ENCODE peak calls at places on chromosomes 3 and 15, in five cellular contexts. D is A549, L is HCT116, T is GM23338, H is HL-60. B is an unnamed sample.

GRCh38 chr15:66682246-66682645 is 19.8 kb upstream of the SMAD6 start:
- DNase-seq in D (no peak), L (no peak), T (no peak), H (no peak), B (no peak)

GRCh38 chr15:59353994-59354951 is 18.4 kb downstream of the MYO1E start:
- DNase-seq in D (no peak), L (no peak), T (peak; percentile 94), H (no peak), B (no peak)

GRCh38 chr15:28103402-28103801 is 4.3 kb upstream of the OCA2 start:
- DNase-seq in D (no peak), L (no peak), T (no peak), H (no peak), B (no peak)

GRCh38 chr3:51283421-51283820 is 101.7 kb upstream of the MANF start:
- DNase-seq in D (no peak), L (no peak), T (no peak), H (no peak), B (no peak)

GRCh38 chr3:120435621-120436020 is 15.2 kb downstream of the FSTL1 start:
- DNase-seq in D (no peak), L (peak; percentile 50), T (no peak), H (no peak), B (no peak)

GRCh38 chr3:41974223-41974622 is 12.3 kb upstream of the ULK4 start:
- DNase-seq in D (no peak), L (no peak), T (no peak), H (no peak), B (no peak)

GRCh38 chr3:13095408-13095861 is 22.2 kb upstream of the IQSEC1 start:
- DNase-seq in D (no peak), L (no peak), T (no peak), H (no peak), B (no peak)

GRCh38 chr3:45864760-45865567 is 21.4 kb upstream of the CCR9 start:
- DNase-seq in D (no peak), L (no peak), T (no peak), H (no peak), B (no peak)

GRCh38 chr3:132641837-132642538 is 17.6 kb downstream of the ACAD11 start:
- DNase-seq in D (peak; percentile 38), L (peak; percentile 22), T (peak; percentile 73), H (no peak), B (no peak)

GRCh38 chr3:77513541-77513940 is 473.6 kb downstream of the ROBO2 start:
- DNase-seq in D (no peak), L (no peak), T (no peak), H (no peak), B (no peak)
- TF ChIP-seq REST in D (no peak), L (no peak), T (no peak), H (no peak), B (no peak)

GRCh38 chr3:25849641-25850040 is 59.8 kb downstream of the OXSM start:
- DNase-seq in D (no peak), L (no peak), T (peak; percentile 35), H (no peak), B (no peak)

GRCh38 chr3:25846282-25846681 is 56.4 kb downstream of the OXSM start:
- DNase-seq in D (no peak), L (no peak), T (no peak), H (no peak), B (no peak)

GRCh38 chr3:25854635-25855034 is 64.7 kb downstream of the OXSM start:
- DNase-seq in D (peak; percentile 16), L (no peak), T (no peak), H (no peak), B (no peak)

GRCh38 chr3:25854214-25854613 is 64.3 kb downstream of the OXSM start:
- DNase-seq in D (no peak), L (no peak), T (no peak), H (no peak), B (no peak)

GRCh38 chr3:25849101-25849500 is 59.2 kb downstream of the OXSM start:
- DNase-seq in D (no peak), L (no peak), T (no peak), H (no peak), B (no peak)
- TF ChIP-seq REST in D (no peak), L (no peak), T (no peak), H (no peak), B (no peak)

DNA sequence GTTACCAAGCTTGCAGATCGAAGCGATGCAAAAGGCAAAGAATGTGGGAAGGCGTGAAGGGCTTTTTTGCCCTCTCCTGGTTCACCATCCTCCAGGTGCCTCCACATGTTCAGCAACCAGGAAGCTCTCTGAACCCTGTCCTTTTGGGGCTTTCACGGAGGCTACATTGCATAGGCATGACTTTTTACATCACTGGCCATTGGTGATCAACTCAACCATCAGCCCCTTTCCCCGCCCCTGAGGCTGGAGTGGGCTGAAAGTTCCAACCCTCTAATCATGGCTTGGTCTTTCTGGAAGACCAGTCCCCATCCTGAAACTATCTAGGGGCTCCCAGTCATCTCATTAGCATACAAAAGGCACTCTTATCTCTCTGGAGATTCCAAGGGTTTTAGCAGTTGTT is 52.6 kb downstream of the UACA start:
- DNase-seq in D (no peak), L (no peak), T (peak; percentile 20), H (no peak), B (no peak)
- TF ChIP-seq REST in D (no peak), L (no peak), T (no peak), H (no peak), B (no peak)

GRCh38 chr15:37981781-37982180 is 47.3 kb downstream of the TMCO5A start:
- DNase-seq in D (no peak), L (peak; percentile 39), T (peak; percentile 33), H (no peak), B (no peak)
- TF ChIP-seq REST in D (no peak), L (no peak), T (no peak), H (no peak), B (no peak)

GRCh38 chr3:184632551-184632950 is 71.0 kb downstream of the EPHB3 start:
- DNase-seq in D (no peak), L (no peak), T (no peak), H (no peak), B (no peak)
- TF ChIP-seq REST in D (no peak), L (no peak), T (no peak), H (no peak), B (no peak)

DNA sequence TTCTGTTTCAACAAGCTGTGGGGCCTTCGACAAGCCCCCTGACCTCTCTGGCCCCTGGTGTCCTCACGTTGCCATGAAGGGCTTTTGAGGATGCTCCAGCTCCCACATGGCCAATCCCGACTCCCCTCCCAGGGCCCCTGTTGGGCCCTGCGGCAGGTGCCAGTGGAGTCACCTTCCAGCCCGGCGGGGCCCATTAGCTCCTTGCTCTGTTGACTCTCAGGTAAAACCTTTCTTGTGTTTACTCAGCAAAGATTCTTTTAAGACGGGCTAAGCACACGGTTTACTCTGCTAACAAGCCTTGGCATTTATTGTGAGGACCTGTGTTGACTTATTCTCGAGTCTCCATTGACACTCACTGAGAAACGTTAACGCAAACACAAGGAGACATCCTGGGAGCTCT is 15.0 kb downstream of the RPLP1 start:
- DNase-seq in D (no peak), L (no peak), T (no peak), H (no peak), B (no peak)
- TF ChIP-seq REST in D (no peak), L (no peak), T (no peak), H (no peak), B (no peak)

GRCh38 chr3:113147608-113148306 is 63.6 kb upstream of the BOC start:
- DNase-seq in D (no peak), L (no peak), T (no peak), H (no peak), B (no peak)
- TF ChIP-seq REST in D (no peak), L (no peak), T (no peak), H (no peak), B (no peak)

GRCh38 chr3:36700537-36701248 is 63.7 kb downstream of the DCLK3 start:
- DNase-seq in D (peak; percentile 47), L (peak; percentile 33), T (peak; percentile 80), H (peak; percentile 46), B (peak; percentile 55)

GRCh38 chr3:36705015-36705414 is 59.3 kb downstream of the DCLK3 start:
- DNase-seq in D (no peak), L (no peak), T (no peak), H (no peak), B (no peak)

GRCh38 chr3:36701249-36701572 is 63.1 kb downstream of the DCLK3 start:
- DNase-seq in D (no peak), L (no peak), T (no peak), H (no peak), B (no peak)

GRCh38 chr3:36704280-36704679 is 60.1 kb downstream of the DCLK3 start:
- DNase-seq in D (no peak), L (no peak), T (no peak), H (no peak), B (no peak)

DNA sequence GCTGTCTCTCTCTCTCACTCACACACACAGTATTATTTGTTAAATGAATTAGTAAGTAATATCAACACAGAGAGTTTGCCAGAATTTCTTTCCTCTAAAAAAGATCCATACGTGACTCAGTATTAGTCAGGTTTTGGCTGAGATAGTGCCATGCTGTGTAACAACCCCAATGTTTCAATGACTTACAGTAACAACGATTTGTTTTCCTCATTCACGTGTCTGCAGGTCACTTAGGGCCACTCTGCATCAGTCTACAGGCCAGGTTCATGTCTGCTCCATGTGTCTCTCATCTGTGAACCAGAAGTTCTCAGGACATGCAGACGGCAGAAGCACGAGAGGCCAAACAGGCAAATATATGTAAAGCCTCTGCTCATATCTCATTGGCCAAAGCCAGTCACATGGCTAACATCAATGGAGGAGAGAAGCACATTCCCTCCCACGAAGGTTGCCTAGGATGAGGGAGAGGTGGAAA is 62.4 kb downstream of the DCLK3 start:
- DNase-seq in D (no peak), L (no peak), T (no peak), H (no peak), B (peak; percentile 24)
- TF ChIP-seq REST in D (no peak), L (no peak), T (no peak), H (no peak), B (no peak)

B was measured in Panc1.